ENCODE peak calls at places on chromosomes 13 and 19, in five cellular contexts. Z is H9; D is CD4-positive, alpha-beta T cell; W is PC-3; L is upper lobe of right lung. R is an unnamed sample.

GRCh38 chr13:35926859-35927530 is 204.2 kb downstream of the DCLK1 start:
- DNase-seq in L (no peak), Z (no peak), W (no peak), D (no peak), R (no peak)

GRCh38 chr13:19680751-19681150 is 47.3 kb downstream of the MPHOSPH8 start:
- DNase-seq in Z (no peak), L (no peak), W (no peak), D (no peak), R (no peak)

GRCh38 chr13:75691183-75691582 is 55.1 kb downstream of the LMO7 start:
- DNase-seq in Z (no peak), W (peak; percentile 92), D (no peak), L (no peak), R (no peak)

GRCh38 chr13:46679369-46680180 is 117.4 kb downstream of the ESD start:
- DNase-seq in W (no peak), L (no peak), Z (no peak), D (peak; percentile 18), R (peak; percentile 64)

GRCh38 chr13:80339578-80339840 is 1.4 kb downstream of the SPRY2 start:
- DNase-seq in W (no peak), L (no peak), D (no peak), Z (no peak), R (no peak)

GRCh38 chr19:2770055-2771013 is 12.7 kb downstream of the SGTA start:
- DNase-seq in W (no peak), L (no peak), D (no peak), Z (no peak), R (no peak)

GRCh38 chr13:99995503-99996176 is 14.1 kb downstream of the ZIC2 start:
- DNase-seq in W (no peak), D (no peak), L (no peak), Z (no peak), R (no peak)

GRCh38 chr13:30181856-30182651 is 125.3 kb downstream of the KATNAL1 start:
- DNase-seq in Z (no peak), L (no peak), D (no peak), W (no peak), R (no peak)

GRCh38 chr19:2587001-2587719 is 111.2 kb downstream of the GADD45B start:
- DNase-seq in D (no peak), Z (peak; percentile 66), W (no peak), L (no peak), R (no peak)

GRCh38 chr13:43686557-43686956 is 100.2 kb downstream of the ENOX1 start:
- DNase-seq in D (no peak), Z (no peak), L (no peak), W (peak; percentile 59), R (no peak)

GRCh38 chr13:98503175-98504028 is 73.5 kb downstream of the STK24 start:
- DNase-seq in Z (no peak), W (no peak), D (no peak), L (peak; percentile 33), R (no peak)

GRCh38 chr13:37540228-37540627 is 58.3 kb downstream of the POSTN start:
- DNase-seq in Z (no peak), D (no peak), L (no peak), W (no peak), R (no peak)

GRCh38 chr13:106100261-106100919 is 435.1 kb downstream of the EFNB2 start:
- DNase-seq in D (no peak), Z (peak; percentile 91), W (peak; percentile 72), L (no peak), R (no peak)

GRCh38 chr13:73754727-73755292 is 379.4 kb downstream of the KLF12 start:
- DNase-seq in D (no peak), W (peak; percentile 85), L (no peak), Z (no peak), R (no peak)

GRCh38 chr19:5738423-5738822 is 18.0 kb downstream of the CATSPERD start:
- DNase-seq in L (no peak), Z (no peak), D (no peak), W (peak; percentile 21), R (no peak)

GRCh38 chr13:59747529-59747928 is 416.2 kb downstream of the DIAPH3 start:
- DNase-seq in D (no peak), L (no peak), Z (no peak), W (peak; percentile 2), R (no peak)

GRCh38 chr19:18194554-18195238 is 1.7 kb downstream of the MPV17L2 start:
- DNase-seq in L (peak; percentile 72), W (peak; percentile 33), Z (peak; percentile 77), D (peak; percentile 24), R (no peak)

GRCh38 chr19:35908010-35908441 is at the start of gene TYROBP:
- DNase-seq in L (peak; percentile 81), Z (no peak), D (no peak), W (no peak), R (no peak)

GRCh38 chr19:34838753-34839431 is 65.9 kb upstream of the ZNF599 start:
- DNase-seq in L (no peak), D (no peak), W (no peak), Z (peak; percentile 83), R (no peak)

GRCh38 chr13:95741584-95742563 is 64.9 kb downstream of the DNAJC3 start:
- DNase-seq in D (no peak), L (no peak), W (no peak), Z (no peak), R (no peak)

GRCh38 chr19:35959040-35959967 is 23.1 kb downstream of the LRFN3 start:
- DNase-seq in Z (peak; percentile 41), D (peak; percentile 78), W (no peak), L (peak; percentile 88), R (peak; percentile 59)

GRCh38 chr19:56837492-56837891 is 3.0 kb downstream of the PEG3 start:
- DNase-seq in Z (no peak), D (no peak), W (peak; percentile 65), L (peak; percentile 82), R (no peak)

GRCh38 chr13:112960671-112961070 is 8.3 kb upstream of the MCF2L start:
- DNase-seq in L (no peak), Z (no peak), W (no peak), D (no peak), R (no peak)

GRCh38 chr13:47665041-47665440 is 336.0 kb downstream of the SUCLA2 start:
- DNase-seq in D (no peak), W (no peak), L (no peak), Z (no peak), R (no peak)

GRCh38 chr13:109871018-109871370 is 84.6 kb upstream of the IRS2 start:
- DNase-seq in Z (no peak), W (peak; percentile 59), L (no peak), D (no peak), R (no peak)

GRCh38 chr19:58544591-58545285 is 874 bp downstream of the TRIM28 start:
- DNase-seq in L (peak; percentile 74), W (peak; percentile 55), D (no peak), Z (peak; percentile 28), R (no peak)

GRCh38 chr19:10363789-10364281 is 16.5 kb downstream of the TYK2 start:
- DNase-seq in L (no peak), D (no peak), Z (no peak), W (peak; percentile 35), R (no peak)

GRCh38 chr13:46317120-46317519 is 69.9 kb downstream of the RUBCNL start:
- DNase-seq in Z (no peak), L (no peak), W (no peak), D (no peak), R (no peak)

GRCh38 chr13:87129602-87130300 is 541.4 kb upstream of the SLITRK5 start:
- DNase-seq in D (no peak), Z (no peak), W (peak; percentile 23), L (no peak), R (no peak)

GRCh38 chr19:31141301-31141700 is 207.9 kb downstream of the TSHZ3 start:
- DNase-seq in D (no peak), Z (no peak), W (no peak), L (no peak), R (no peak)

GRCh38 chr13:20843177-20843576 is 59.4 kb downstream of the XPO4 start:
- DNase-seq in W (no peak), L (no peak), Z (no peak), D (no peak), R (no peak)

GRCh38 chr13:97568850-97569249 is 134.9 kb downstream of the RAP2A start:
- DNase-seq in L (no peak), W (peak; percentile 6), Z (no peak), D (no peak), R (no peak)

GRCh38 chr13:43095771-43096719 is 72.7 kb downstream of the DNAJC15 start:
- DNase-seq in D (no peak), Z (no peak), L (no peak), W (no peak), R (no peak)

GRCh38 chr13:44710576-44710975 is 134.4 kb upstream of the TSC22D1 start:
- DNase-seq in D (no peak), L (no peak), W (peak; percentile 89), Z (no peak), R (no peak)

GRCh38 chr19:17424743-17425365 is 5.0 kb downstream of the MVB12A start:
- DNase-seq in L (no peak), Z (peak; percentile 90), D (no peak), W (peak; percentile 25), R (no peak)

GRCh38 chr19:3644351-3645066 is 17.9 kb upstream of the CACTIN start:
- DNase-seq in W (no peak), Z (no peak), D (no peak), L (no peak), R (no peak)

GRCh38 chr13:26062853-26063444 is 11.1 kb upstream of the SHISA2 start:
- DNase-seq in L (no peak), D (peak; percentile 32), Z (no peak), W (peak; percentile 76), R (no peak)

GRCh38 chr19:1220452-1221037 is 15.0 kb downstream of the STK11 start:
- DNase-seq in W (no peak), L (no peak), Z (no peak), D (no peak), R (no peak)
- TF ChIP-seq CTCF in W (no peak), L (no peak), Z (peak; percentile 31), D (no peak), R (no peak)

GRCh38 chr19:39345956-39346355 is 3.7 kb downstream of the SAMD4B start:
- DNase-seq in D (no peak), Z (no peak), W (no peak), L (no peak), R (no peak)
- TF ChIP-seq CTCF in D (no peak), Z (peak; percentile 15), W (no peak), L (no peak), R (no peak)

DNA sequence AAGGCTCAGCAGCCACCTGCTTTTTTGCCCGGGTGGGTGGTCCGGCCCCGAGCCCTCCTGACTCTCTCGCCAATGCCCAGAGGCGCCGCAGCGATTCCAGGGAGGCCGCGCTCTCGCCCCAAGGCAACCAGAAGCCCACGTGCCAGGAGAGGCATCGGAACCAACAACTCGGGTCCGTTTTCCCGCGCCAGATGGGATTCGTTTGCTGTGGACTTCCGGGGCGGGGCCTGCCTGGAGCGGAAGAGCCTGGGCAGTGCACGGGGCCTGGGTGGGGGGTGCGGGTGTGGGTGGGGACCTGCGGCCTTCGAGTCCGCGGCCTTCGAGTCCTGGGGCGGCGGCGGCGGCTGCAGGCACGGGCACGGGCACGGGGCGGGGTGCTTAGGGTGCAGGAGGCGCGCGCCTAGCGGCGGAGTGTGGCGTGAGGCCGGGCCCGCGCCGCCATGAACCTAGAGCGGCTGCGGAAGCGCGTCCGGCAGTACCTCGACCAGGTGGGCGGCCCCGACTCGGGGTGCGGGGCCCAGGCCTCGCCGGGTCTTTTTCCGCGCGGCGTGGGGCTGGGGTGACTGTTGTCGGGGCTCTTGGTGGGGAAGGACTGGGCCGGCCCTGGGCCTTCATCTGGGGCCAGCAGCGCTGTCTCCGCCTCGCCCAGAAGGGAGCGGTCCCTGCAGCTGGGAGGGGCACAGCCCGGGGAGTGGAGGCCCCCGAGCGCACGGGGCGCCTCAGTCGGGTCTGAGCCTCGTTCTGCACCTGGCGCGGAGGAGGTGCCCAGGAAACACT is at the start of gene CDC16:
- DNase-seq in D (peak; percentile 63), W (peak; percentile 85), L (peak; percentile 96), Z (peak; percentile 92), R (peak; percentile 58)
- TF ChIP-seq CTCF in D (no peak), W (no peak), L (no peak), Z (peak; percentile 40), R (no peak)

GRCh38 chr19:46579286-46579944 is 21.7 kb upstream of the CALM3 start:
- DNase-seq in Z (peak; percentile 54), D (peak; percentile 40), L (no peak), W (peak; percentile 8), R (peak; percentile 24)
- TF ChIP-seq CTCF in Z (peak; percentile 72), D (no peak), L (peak; percentile 23), W (peak; percentile 57), R (no peak)

R was measured in natural killer cell.